ENCODE peak calls at places on chromosomes 12 and 14, in five cellular contexts. One of them, this sample, is unnamed. For H3K9me3, the result is how much of the 10 kb centered on the place peaks cover.

GRCh38 chr12:4518106-4518728 is 20.5 kb upstream of the RAD51AP1 start:
- DNase-seq in adrenal gland: no peak
- DNase-seq in body of pancreas: no peak
- DNase-seq in tibial artery: no peak
- DNase-seq in lower lobe of right lung: no peak
- DNase-seq in this sample: no peak

GRCh38 chr12:114405199-114405448 is 820 bp downstream of the TBX5 start:
- DNase-seq in adrenal gland: no peak
- DNase-seq in body of pancreas: no peak
- DNase-seq in tibial artery: no peak
- DNase-seq in lower lobe of right lung: no peak
- DNase-seq in this sample: no peak

GRCh38 chr14:100535287-100536131 is 51.7 kb downstream of the BEGAIN start:
- DNase-seq in adrenal gland: peak
- DNase-seq in body of pancreas: peak
- DNase-seq in tibial artery: peak
- DNase-seq in lower lobe of right lung: peak
- DNase-seq in this sample: peak

GRCh38 chr12:87467893-87468292 is 561.3 kb downstream of the C12orf50 start:
- DNase-seq in adrenal gland: no peak
- DNase-seq in body of pancreas: no peak
- DNase-seq in tibial artery: no peak
- DNase-seq in lower lobe of right lung: no peak
- DNase-seq in this sample: no peak

GRCh38 chr12:11307143-11307542 is 3.1 kb downstream of the PRB4 start:
- DNase-seq in adrenal gland: no peak
- DNase-seq in body of pancreas: no peak
- DNase-seq in tibial artery: no peak
- DNase-seq in lower lobe of right lung: no peak
- DNase-seq in this sample: no peak

GRCh38 chr12:93573552-93574223 is 1.2 kb downstream of the SOCS2 start:
- DNase-seq in adrenal gland: peak
- DNase-seq in body of pancreas: no peak
- DNase-seq in tibial artery: peak
- DNase-seq in lower lobe of right lung: no peak
- DNase-seq in this sample: peak

GRCh38 chr12:27274706-27275105 is 30.6 kb downstream of the STK38L start:
- DNase-seq in adrenal gland: no peak
- DNase-seq in body of pancreas: no peak
- DNase-seq in tibial artery: no peak
- DNase-seq in lower lobe of right lung: no peak
- DNase-seq in this sample: no peak

GRCh38 chr12:91333966-91334365 is 151.3 kb upstream of the DCN start:
- DNase-seq in adrenal gland: no peak
- DNase-seq in body of pancreas: no peak
- DNase-seq in tibial artery: no peak
- DNase-seq in lower lobe of right lung: no peak
- DNase-seq in this sample: no peak

GRCh38 chr12:110582286-110583136 is 607 bp downstream of the PPTC7 start:
- DNase-seq in adrenal gland: peak
- DNase-seq in body of pancreas: peak
- DNase-seq in tibial artery: peak
- DNase-seq in lower lobe of right lung: peak
- DNase-seq in this sample: peak

GRCh38 chr12:92063641-92064040 is 82.0 kb downstream of the BTG1 start:
- DNase-seq in adrenal gland: no peak
- DNase-seq in body of pancreas: no peak
- DNase-seq in tibial artery: no peak
- DNase-seq in lower lobe of right lung: no peak
- DNase-seq in this sample: no peak

GRCh38 chr12:121718653-121719239 is 6.2 kb downstream of the TMEM120B start:
- DNase-seq in adrenal gland: no peak
- DNase-seq in body of pancreas: no peak
- DNase-seq in tibial artery: no peak
- DNase-seq in lower lobe of right lung: no peak
- DNase-seq in this sample: no peak

GRCh38 chr14:24058260-24058950 is 6.6 kb downstream of the CARMIL3 start:
- DNase-seq in adrenal gland: peak
- DNase-seq in body of pancreas: peak
- DNase-seq in tibial artery: peak
- DNase-seq in lower lobe of right lung: no peak
- DNase-seq in this sample: peak

GRCh38 chr12:41184864-41185263 is 3.3 kb upstream of the PDZRN4 start:
- DNase-seq in adrenal gland: no peak
- DNase-seq in body of pancreas: peak
- DNase-seq in tibial artery: peak
- DNase-seq in lower lobe of right lung: no peak
- DNase-seq in this sample: no peak

GRCh38 chr12:90037740-90038139 is 329.1 kb upstream of the ATP2B1 start:
- DNase-seq in adrenal gland: no peak
- DNase-seq in body of pancreas: no peak
- DNase-seq in tibial artery: no peak
- DNase-seq in lower lobe of right lung: no peak
- DNase-seq in this sample: no peak

GRCh38 chr14:66477567-66477966 is 8.6 kb upstream of the CCDC196 start:
- DNase-seq in adrenal gland: no peak
- DNase-seq in body of pancreas: no peak
- DNase-seq in tibial artery: no peak
- DNase-seq in lower lobe of right lung: no peak
- DNase-seq in this sample: no peak

GRCh38 chr12:24902521-24903304 is 46.2 kb downstream of the BCAT1 start:
- DNase-seq in adrenal gland: peak
- DNase-seq in body of pancreas: no peak
- DNase-seq in tibial artery: no peak
- DNase-seq in lower lobe of right lung: peak
- DNase-seq in this sample: no peak

GRCh38 chr12:45613306-45613705 is 116.2 kb upstream of the ARID2 start:
- DNase-seq in adrenal gland: no peak
- DNase-seq in body of pancreas: no peak
- DNase-seq in tibial artery: no peak
- DNase-seq in lower lobe of right lung: no peak
- DNase-seq in this sample: no peak

GRCh38 chr12:110932048-110932447 is 11.7 kb upstream of the MYL2 start:
- DNase-seq in adrenal gland: no peak
- DNase-seq in body of pancreas: no peak
- DNase-seq in tibial artery: no peak
- DNase-seq in lower lobe of right lung: no peak
- DNase-seq in this sample: no peak

GRCh38 chr12:53025250-53025649 is 19.0 kb downstream of the EIF4B start:
- DNase-seq in adrenal gland: no peak
- DNase-seq in body of pancreas: no peak
- DNase-seq in tibial artery: no peak
- DNase-seq in lower lobe of right lung: no peak
- DNase-seq in this sample: no peak

GRCh38 chr12:80794506-80794905 is 77.8 kb downstream of the MYF5 start:
- DNase-seq in adrenal gland: no peak
- DNase-seq in body of pancreas: no peak
- DNase-seq in tibial artery: no peak
- DNase-seq in lower lobe of right lung: no peak
- DNase-seq in this sample: no peak

GRCh38 chr12:118189761-118190181 is 53.8 kb downstream of the PEBP1 start:
- DNase-seq in adrenal gland: peak
- DNase-seq in body of pancreas: peak
- DNase-seq in tibial artery: no peak
- DNase-seq in lower lobe of right lung: no peak
- DNase-seq in this sample: peak

GRCh38 chr12:126811401-126811800 is 1455.6 kb upstream of the TMEM132C start:
- DNase-seq in adrenal gland: no peak
- DNase-seq in body of pancreas: no peak
- DNase-seq in tibial artery: no peak
- DNase-seq in lower lobe of right lung: no peak
- DNase-seq in this sample: no peak

GRCh38 chr14:76546426-76547221 is 170.7 kb downstream of the ESRRB start:
- DNase-seq in adrenal gland: peak
- DNase-seq in body of pancreas: peak
- DNase-seq in tibial artery: no peak
- DNase-seq in lower lobe of right lung: no peak
- DNase-seq in this sample: no peak

GRCh38 chr12:49069507-49070346 is at the start of gene RHEBL1:
- DNase-seq in adrenal gland: peak
- DNase-seq in body of pancreas: peak
- DNase-seq in tibial artery: peak
- DNase-seq in lower lobe of right lung: peak
- DNase-seq in this sample: peak
- TF ChIP-seq CTCF in adrenal gland: no peak
- TF ChIP-seq CTCF in body of pancreas: no peak
- TF ChIP-seq CTCF in tibial artery: no peak
- TF ChIP-seq CTCF in lower lobe of right lung: no peak
- TF ChIP-seq CTCF in this sample: no peak

GRCh38 chr14:105774001-105774400 is 247.6 kb downstream of the TMEM121 start:
- DNase-seq in adrenal gland: no peak
- DNase-seq in body of pancreas: no peak
- DNase-seq in tibial artery: no peak
- DNase-seq in lower lobe of right lung: no peak
- DNase-seq in this sample: no peak
- H3K9me3 ChIP-seq in adrenal gland: under half
- H3K9me3 ChIP-seq in body of pancreas: under half
- H3K9me3 ChIP-seq in tibial artery: under half
- H3K9me3 ChIP-seq in lower lobe of right lung: under half
- H3K9me3 ChIP-seq in this sample: under half

GRCh38 chr14:70662080-70662479 is 20.4 kb downstream of the TTC9 start:
- DNase-seq in adrenal gland: no peak
- DNase-seq in body of pancreas: no peak
- DNase-seq in tibial artery: no peak
- DNase-seq in lower lobe of right lung: no peak
- DNase-seq in this sample: no peak
- H3K27ac ChIP-seq in adrenal gland: no peak
- H3K27ac ChIP-seq in body of pancreas: no peak
- H3K27ac ChIP-seq in tibial artery: no peak
- H3K27ac ChIP-seq in lower lobe of right lung: no peak
- H3K27ac ChIP-seq in this sample: no peak

GRCh38 chr12:22624573-22624907 is 431 bp upstream of the ETNK1 start:
- DNase-seq in adrenal gland: no peak
- DNase-seq in body of pancreas: no peak
- DNase-seq in tibial artery: no peak
- DNase-seq in lower lobe of right lung: no peak
- DNase-seq in this sample: no peak

GRCh38 chr12:22627351-22627750 is 2.4 kb downstream of the ETNK1 start:
- DNase-seq in adrenal gland: no peak
- DNase-seq in body of pancreas: no peak
- DNase-seq in tibial artery: no peak
- DNase-seq in lower lobe of right lung: no peak
- DNase-seq in this sample: no peak

GRCh38 chr12:22625671-22626251 is 790 bp downstream of the ETNK1 start:
- DNase-seq in adrenal gland: peak
- DNase-seq in body of pancreas: peak
- DNase-seq in tibial artery: peak
- DNase-seq in lower lobe of right lung: peak
- DNase-seq in this sample: peak

GRCh38 chr12:22626429-22626828 is 1.5 kb downstream of the ETNK1 start:
- DNase-seq in adrenal gland: peak
- DNase-seq in body of pancreas: peak
- DNase-seq in tibial artery: no peak
- DNase-seq in lower lobe of right lung: no peak
- DNase-seq in this sample: no peak

GRCh38 chr12:22624908-22625646 is at the start of gene ETNK1:
- DNase-seq in adrenal gland: peak
- DNase-seq in body of pancreas: peak
- DNase-seq in tibial artery: peak
- DNase-seq in lower lobe of right lung: peak
- DNase-seq in this sample: peak
- TF ChIP-seq CTCF in adrenal gland: no peak
- TF ChIP-seq CTCF in body of pancreas: peak
- TF ChIP-seq CTCF in tibial artery: peak
- TF ChIP-seq CTCF in lower lobe of right lung: no peak
- TF ChIP-seq CTCF in this sample: no peak

GRCh38 chr12:131314524-131315090 is 360.9 kb downstream of the ADGRD1 start:
- DNase-seq in adrenal gland: no peak
- DNase-seq in body of pancreas: no peak
- DNase-seq in tibial artery: no peak
- DNase-seq in lower lobe of right lung: no peak
- DNase-seq in this sample: no peak

GRCh38 chr12:131315601-131316000 is 361.9 kb downstream of the ADGRD1 start:
- DNase-seq in adrenal gland: no peak
- DNase-seq in body of pancreas: no peak
- DNase-seq in tibial artery: no peak
- DNase-seq in lower lobe of right lung: no peak
- DNase-seq in this sample: no peak

GRCh38 chr12:131313635-131314034 is 359.9 kb downstream of the ADGRD1 start:
- DNase-seq in adrenal gland: no peak
- DNase-seq in body of pancreas: no peak
- DNase-seq in tibial artery: no peak
- DNase-seq in lower lobe of right lung: no peak
- DNase-seq in this sample: no peak

GRCh38 chr12:131321988-131322387 is 368.3 kb downstream of the ADGRD1 start:
- DNase-seq in adrenal gland: no peak
- DNase-seq in body of pancreas: no peak
- DNase-seq in tibial artery: no peak
- DNase-seq in lower lobe of right lung: no peak
- DNase-seq in this sample: no peak

DNA sequence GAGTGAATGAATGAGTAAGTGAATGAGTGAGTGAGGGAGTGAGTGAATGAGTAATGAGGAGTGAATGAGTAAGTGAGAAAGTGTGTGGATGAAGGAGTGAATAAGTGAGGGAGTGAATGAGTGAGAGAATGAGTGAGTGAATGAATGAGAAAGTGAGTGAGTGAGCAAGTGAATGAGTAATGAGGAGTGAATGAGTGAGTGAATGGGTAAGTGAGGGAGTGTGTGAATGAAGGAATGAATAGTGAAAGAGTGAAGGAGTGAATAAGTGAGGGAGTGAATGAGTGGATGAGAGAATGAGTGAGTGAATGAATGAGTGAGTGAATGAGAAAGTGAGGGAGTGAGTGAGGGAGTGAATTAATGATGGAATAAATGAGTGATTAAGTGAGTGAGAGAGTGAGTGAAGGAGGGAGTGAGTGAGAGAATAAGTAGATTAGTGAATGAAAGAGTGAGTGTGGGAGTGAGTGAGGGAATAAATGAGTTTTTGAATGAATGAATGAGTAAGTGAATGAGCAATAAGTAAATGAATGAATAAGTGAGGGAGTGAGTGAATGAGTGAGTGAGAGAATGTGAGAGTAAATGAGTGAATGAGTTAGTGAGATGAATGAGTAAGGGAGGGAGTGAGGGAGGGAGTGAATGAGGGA is 364.5 kb downstream of the ADGRD1 start:
- DNase-seq in adrenal gland: no peak
- DNase-seq in body of pancreas: no peak
- DNase-seq in tibial artery: no peak
- DNase-seq in lower lobe of right lung: no peak
- DNase-seq in this sample: no peak
- H3K9me3 ChIP-seq in adrenal gland: under half
- H3K9me3 ChIP-seq in body of pancreas: under half
- H3K9me3 ChIP-seq in tibial artery: under half
- H3K9me3 ChIP-seq in lower lobe of right lung: under half
- H3K9me3 ChIP-seq in this sample: under half

GRCh38 chr14:33063521-33063920 is 124.8 kb downstream of the NPAS3 start:
- DNase-seq in adrenal gland: no peak
- DNase-seq in body of pancreas: no peak
- DNase-seq in tibial artery: no peak
- DNase-seq in lower lobe of right lung: no peak
- DNase-seq in this sample: no peak
- H3K27ac ChIP-seq in adrenal gland: no peak
- H3K27ac ChIP-seq in body of pancreas: no peak
- H3K27ac ChIP-seq in tibial artery: no peak
- H3K27ac ChIP-seq in lower lobe of right lung: no peak
- H3K27ac ChIP-seq in this sample: no peak

GRCh38 chr12:76669981-76670380 is 93.9 kb upstream of the ZDHHC17 start:
- DNase-seq in adrenal gland: no peak
- DNase-seq in body of pancreas: no peak
- DNase-seq in tibial artery: no peak
- DNase-seq in lower lobe of right lung: no peak
- DNase-seq in this sample: no peak
- TF ChIP-seq CTCF in adrenal gland: no peak
- TF ChIP-seq CTCF in body of pancreas: no peak
- TF ChIP-seq CTCF in tibial artery: no peak
- TF ChIP-seq CTCF in lower lobe of right lung: no peak
- TF ChIP-seq CTCF in this sample: no peak